ENCODE peak calls at places on chromosomes 11 and 22, in nine cellular contexts. S is prostate gland; A is OCI-LY7; E is CD8-positive, alpha-beta T cell; U is DND-41; O is tibial nerve; R is HL-60; H is IMR-90; I is dorsolateral prefrontal cortex. N is an unnamed sample.

GRCh38 chr22:25051983-25052710 is 99.6 kb downstream of the KIAA1671 start:
- DNase-seq in S (no peak), A (no peak), E (no peak), U (no peak), O (no peak), R (no peak), H (no peak), I (no peak), N (no peak)

GRCh38 chr22:25120761-25121212 is 78.9 kb upstream of the CRYBB3 start:
- DNase-seq in S (peak), A (no peak), E (no peak), U (no peak), O (no peak), R (no peak), H (no peak), I (no peak), N (no peak)

GRCh38 chr22:44023404-44024287 is 456 bp upstream of the PARVB start:
- DNase-seq in S (no peak), A (no peak), E (no peak), U (no peak), O (no peak), R (peak), H (peak), I (peak), N (no peak)

GRCh38 chr11:127037001-127037400 is 36.4 kb upstream of the KIRREL3 start:
- DNase-seq in S (no peak), A (no peak), E (no peak), U (no peak), O (no peak), R (no peak), H (no peak), I (no peak), N (no peak)

GRCh38 chr11:44797886-44798683 is 71.3 kb downstream of the TSPAN18 start:
- DNase-seq in S (no peak), A (no peak), E (no peak), U (no peak), O (no peak), R (no peak), H (peak), I (no peak), N (no peak)

GRCh38 chr11:46386674-46387073 is 4.9 kb downstream of the CHRM4 start:
- DNase-seq in S (no peak), A (no peak), E (no peak), U (no peak), O (no peak), R (no peak), H (peak), I (no peak), N (no peak)

GRCh38 chr11:2577071-2578005 is 122.5 kb downstream of the KCNQ1OT1 start:
- DNase-seq in S (no peak), A (no peak), E (no peak), U (no peak), O (no peak), R (no peak), H (no peak), I (peak), N (no peak)

GRCh38 chr11:131511794-131512193 is 141.4 kb downstream of the NTM start:
- DNase-seq in S (peak), A (peak), E (no peak), U (peak), O (peak), R (peak), H (no peak), I (no peak), N (no peak)

GRCh38 chr11:68053117-68053516 is 14.3 kb downstream of the TCIRG1 start:
- DNase-seq in S (no peak), A (no peak), E (no peak), U (no peak), O (no peak), R (no peak), H (no peak), I (no peak), N (no peak)

GRCh38 chr22:29740216-29740615 is 20.4 kb downstream of the CABP7 start:
- DNase-seq in S (no peak), A (no peak), E (no peak), U (no peak), O (no peak), R (no peak), H (no peak), I (no peak), N (no peak)

GRCh38 chr11:64245797-64246623 is 733 bp downstream of the PPP1R14B start:
- DNase-seq in S (no peak), A (peak), E (peak), U (peak), O (peak), R (peak), H (peak), I (no peak), N (no peak)

GRCh38 chr11:43832536-43832935 is 48.1 kb upstream of the ALKBH3 start:
- DNase-seq in S (no peak), A (no peak), E (no peak), U (no peak), O (no peak), R (no peak), H (no peak), I (no peak), N (no peak)

GRCh38 chr22:39083212-39084165 is 6.4 kb downstream of the APOBEC3G start:
- DNase-seq in S (no peak), A (no peak), E (no peak), U (no peak), O (no peak), R (no peak), H (no peak), I (no peak), N (no peak)

GRCh38 chr11:1070594-1071462 is 3.8 kb upstream of the MUC2 start:
- DNase-seq in S (no peak), A (no peak), E (no peak), U (no peak), O (no peak), R (no peak), H (no peak), I (peak), N (no peak)

GRCh38 chr11:110176366-110177056 is 83.3 kb downstream of the ZC3H12C start:
- DNase-seq in S (no peak), A (no peak), E (no peak), U (no peak), O (no peak), R (no peak), H (peak), I (no peak), N (no peak)

GRCh38 chr22:35648066-35649025 is at the start of gene APOL6:
- DNase-seq in S (peak), A (peak), E (peak), U (peak), O (peak), R (peak), H (peak), I (no peak), N (no peak)

GRCh38 chr22:38355275-38355674 is 38.0 kb upstream of the CSNK1E start:
- DNase-seq in S (no peak), A (no peak), E (no peak), U (no peak), O (no peak), R (no peak), H (no peak), I (no peak), N (no peak)

GRCh38 chr22:36055376-36056310 is 27.0 kb upstream of the RBFOX2 start:
- DNase-seq in S (no peak), A (no peak), E (no peak), U (no peak), O (no peak), R (no peak), H (peak), I (no peak), N (no peak)

GRCh38 chr11:121453589-121454299 is 977 bp upstream of the SORL1-AS1 start:
- DNase-seq in S (no peak), A (peak), E (peak), U (no peak), O (no peak), R (peak), H (no peak), I (no peak), N (no peak)

GRCh38 chr11:121452609-121453150 is at the start of gene SORL1-AS1:
- DNase-seq in S (no peak), A (peak), E (peak), U (peak), O (no peak), R (peak), H (peak), I (no peak), N (no peak)

GRCh38 chr11:121450424-121450823 is 1.7 kb upstream of the SORL1 start:
- DNase-seq in S (no peak), A (no peak), E (no peak), U (no peak), O (no peak), R (peak), H (no peak), I (no peak), N (no peak)

GRCh38 chr11:121451178-121451981 is 734 bp upstream of the SORL1 start:
- DNase-seq in S (peak), A (peak), E (peak), U (no peak), O (no peak), R (no peak), H (no peak), I (no peak), N (no peak)

GRCh38 chr11:121451982-121452608 is at the start of gene SORL1:
- DNase-seq in S (peak), A (peak), E (peak), U (peak), O (peak), R (peak), H (peak), I (peak), N (peak)
- H3K27ac ChIP-seq in S (peak), A (peak), E (peak), U (peak), O (no peak), R (peak), H (peak), I (peak), N (peak)

GRCh38 chr11:16911658-16912057 is 102.6 kb downstream of the PLEKHA7 start:
- DNase-seq in S (no peak), A (no peak), E (no peak), U (no peak), O (no peak), R (no peak), H (no peak), I (no peak), N (no peak)

GRCh38 chr11:16905375-16905774 is 108.8 kb downstream of the PLEKHA7 start:
- DNase-seq in S (no peak), A (no peak), E (no peak), U (no peak), O (no peak), R (no peak), H (no peak), I (no peak), N (no peak)

GRCh38 chr11:16909375-16910035 is 104.7 kb downstream of the PLEKHA7 start:
- DNase-seq in S (no peak), A (no peak), E (no peak), U (no peak), O (no peak), R (no peak), H (no peak), I (no peak), N (no peak)

GRCh38 chr11:16912607-16913006 is 101.6 kb downstream of the PLEKHA7 start:
- DNase-seq in S (no peak), A (no peak), E (no peak), U (no peak), O (no peak), R (no peak), H (no peak), I (no peak), N (no peak)

GRCh38 chr11:16911186-16911585 is 103.0 kb downstream of the PLEKHA7 start:
- DNase-seq in S (no peak), A (no peak), E (no peak), U (no peak), O (no peak), R (no peak), H (no peak), I (no peak), N (no peak)
- H3K27ac ChIP-seq in S (no peak), A (no peak), E (no peak), U (no peak), O (no peak), R (no peak), H (no peak), I (no peak), N (no peak)

GRCh38 chr11:61985863-61986262 is 18.4 kb upstream of the FTH1 start:
- DNase-seq in S (no peak), A (no peak), E (no peak), U (no peak), O (no peak), R (no peak), H (no peak), I (no peak), N (no peak)
- H3K27ac ChIP-seq in S (peak), A (no peak), E (no peak), U (no peak), O (no peak), R (no peak), H (no peak), I (no peak), N (no peak)

GRCh38 chr22:40818747-40819662 is at the start of gene SLC25A17:
- DNase-seq in S (peak), A (peak), E (peak), U (peak), O (peak), R (peak), H (peak), I (peak), N (peak)

GRCh38 chr22:40813912-40814315 is 5.2 kb downstream of the SLC25A17 start:
- DNase-seq in S (no peak), A (no peak), E (no peak), U (no peak), O (no peak), R (no peak), H (no peak), I (no peak), N (no peak)

GRCh38 chr22:40817737-40818136 is 1.4 kb downstream of the SLC25A17 start:
- DNase-seq in S (no peak), A (peak), E (no peak), U (no peak), O (no peak), R (no peak), H (no peak), I (no peak), N (no peak)

GRCh38 chr22:40819741-40820140 is 595 bp upstream of the SLC25A17 start:
- DNase-seq in S (no peak), A (peak), E (no peak), U (no peak), O (no peak), R (peak), H (peak), I (no peak), N (no peak)

GRCh38 chr22:40818192-40818746 is 877 bp downstream of the SLC25A17 start:
- DNase-seq in S (no peak), A (no peak), E (peak), U (peak), O (no peak), R (peak), H (no peak), I (no peak), N (no peak)
- H3K27ac ChIP-seq in S (no peak), A (peak), E (no peak), U (peak), O (peak), R (no peak), H (no peak), I (no peak), N (no peak)

DNA sequence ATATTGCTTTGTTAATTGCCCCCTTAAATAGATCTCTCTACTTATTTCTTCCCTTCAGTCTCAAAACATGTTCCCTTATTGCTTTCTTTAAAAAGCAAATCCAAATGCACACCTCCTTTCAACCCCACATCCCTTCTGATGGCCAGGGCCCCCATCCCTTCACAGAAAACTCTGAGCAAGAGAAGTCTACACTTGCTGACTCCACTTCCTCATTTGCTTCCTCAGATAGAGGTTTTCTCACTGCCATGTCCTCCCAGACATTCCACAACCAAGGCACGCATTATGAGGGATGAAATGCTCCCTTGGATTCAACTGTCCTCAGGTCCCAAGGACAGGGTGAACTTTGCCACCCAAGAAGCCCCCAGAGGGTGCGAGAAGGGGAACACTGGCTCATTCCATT is 43.1 kb downstream of the CSNK2A3 start:
- DNase-seq in S (no peak), A (no peak), E (no peak), U (no peak), O (no peak), R (peak), H (no peak), I (no peak), N (no peak)
- H3K27ac ChIP-seq in S (no peak), A (no peak), E (no peak), U (no peak), O (no peak), R (no peak), H (no peak), I (no peak), N (no peak)

GRCh38 chr11:118415051-118415738 is 13.8 kb downstream of the ATP5MG start:
- DNase-seq in S (no peak), A (no peak), E (no peak), U (no peak), O (no peak), R (peak), H (no peak), I (no peak), N (no peak)
- H3K27ac ChIP-seq in S (no peak), A (no peak), E (no peak), U (no peak), O (no peak), R (peak), H (no peak), I (peak), N (no peak)